ENCODE peak calls at places on chromosomes 1 and 21, in four cellular contexts. L, A, V and E are unnamed samples. For H3K4me1, the result is how much of the 10 kb centered on the place peaks cover.

GRCh38 chr1:82225407-82226197 is 424.9 kb downstream of the ADGRL2 start:
- DNase-seq in L (no peak), A (no peak), V (no peak), E (peak)

GRCh38 chr1:112544753-112545152 is 36.0 kb downstream of the WNT2B start:
- DNase-seq in L (no peak), A (no peak), V (no peak), E (no peak)

GRCh38 chr1:6743189-6744101 is 41.8 kb upstream of the CAMTA1 start:
- DNase-seq in L (peak), A (no peak), V (peak), E (peak)

GRCh38 chr1:40951943-40952743 is 27.4 kb upstream of the CTPS1 start:
- DNase-seq in L (peak), A (peak), V (peak), E (peak)

GRCh38 chr1:97759078-97759477 is 161.8 kb downstream of the DPYD start:
- DNase-seq in L (no peak), A (no peak), V (no peak), E (no peak)

GRCh38 chr1:234270581-234271242 is 102.5 kb upstream of the COA6 start:
- DNase-seq in L (no peak), A (no peak), V (no peak), E (no peak)

GRCh38 chr1:31681421-31681820 is 22.4 kb downstream of the COL16A1 start:
- DNase-seq in L (no peak), A (no peak), V (no peak), E (no peak)

GRCh38 chr1:145846191-145846590 is 761 bp downstream of the NUDT17 start:
- DNase-seq in L (peak), A (peak), V (no peak), E (no peak)

GRCh38 chr1:36988741-36989193 is 45.5 kb downstream of the GRIK3 start:
- DNase-seq in L (no peak), A (no peak), V (no peak), E (no peak)

GRCh38 chr1:186535388-186536133 is 74.6 kb upstream of the PDC start:
- DNase-seq in L (peak), A (no peak), V (no peak), E (no peak)

GRCh38 chr1:54995835-54996234 is 2.9 kb upstream of the BSND start:
- DNase-seq in L (no peak), A (peak), V (no peak), E (no peak)

GRCh38 chr1:235468970-235469369 is 35.3 kb downstream of the B3GALNT2 start:
- DNase-seq in L (peak), A (no peak), V (no peak), E (no peak)

GRCh38 chr1:38623529-38623928 is 236.0 kb downstream of the RRAGC start:
- DNase-seq in L (no peak), A (no peak), V (no peak), E (no peak)

GRCh38 chr1:178706467-178706866 is 18.6 kb upstream of the RALGPS2 start:
- DNase-seq in L (no peak), A (no peak), V (peak), E (no peak)

GRCh38 chr1:16719571-16720402 is 20.5 kb upstream of the RNU1-4 start:
- DNase-seq in L (no peak), A (no peak), V (no peak), E (no peak)

GRCh38 chr1:208988811-208989222 is 594.7 kb upstream of the CAMK1G start:
- DNase-seq in L (peak), A (peak), V (no peak), E (no peak)

GRCh38 chr1:77888071-77888428 is 374 bp upstream of the NEXN start:
- DNase-seq in L (peak), A (no peak), V (no peak), E (no peak)

GRCh38 chr1:2543543-2544092 is 12.6 kb upstream of the TNFRSF14 start:
- DNase-seq in L (no peak), A (peak), V (no peak), E (no peak)

GRCh38 chr1:217244946-217245345 is 385.9 kb downstream of the GPATCH2 start:
- DNase-seq in L (no peak), A (no peak), V (no peak), E (no peak)

GRCh38 chr1:97920275-97920831 is 481 bp downstream of the DPYD start:
- DNase-seq in L (peak), A (no peak), V (no peak), E (no peak)

GRCh38 chr1:39845569-39846566 is 37.4 kb downstream of the TRIT1 start:
- DNase-seq in L (peak), A (peak), V (peak), E (peak)

GRCh38 chr1:16383917-16384316 is 16.9 kb downstream of the SZRD1 start:
- DNase-seq in L (no peak), A (no peak), V (no peak), E (no peak)

GRCh38 chr1:66132324-66132723 is 339.6 kb downstream of the PDE4B start:
- DNase-seq in L (no peak), A (no peak), V (no peak), E (no peak)

GRCh38 chr1:227785812-227786608 is 29.5 kb upstream of the PRSS38 start:
- DNase-seq in L (no peak), A (peak), V (no peak), E (no peak)

GRCh38 chr1:237685553-237685952 is 205.2 kb downstream of the ZP4 start:
- DNase-seq in L (peak), A (no peak), V (no peak), E (no peak)

GRCh38 chr1:59903136-59903754 is 23.3 kb downstream of the CYP2J2 start:
- DNase-seq in L (peak), A (no peak), V (no peak), E (no peak)

GRCh38 chr1:240771450-240771849 is 159.5 kb upstream of the GREM2 start:
- DNase-seq in L (no peak), A (no peak), V (no peak), E (no peak)

GRCh38 chr21:36717901-36718465 is 19.1 kb downstream of the SIM2 start:
- DNase-seq in L (no peak), A (no peak), V (no peak), E (peak)

GRCh38 chr1:235910357-235911299 is 43.9 kb upstream of the LYST start:
- DNase-seq in L (peak), A (no peak), V (no peak), E (peak)

GRCh38 chr21:33684923-33685560 is 42.7 kb downstream of the ITSN1 start:
- DNase-seq in L (peak), A (no peak), V (no peak), E (no peak)

GRCh38 chr1:169049258-169049936 is 57.1 kb upstream of the ATP1B1 start:
- DNase-seq in L (no peak), A (no peak), V (no peak), E (no peak)

GRCh38 chr1:92123868-92124267 is 43.7 kb downstream of the BTBD8 start:
- DNase-seq in L (no peak), A (no peak), V (no peak), E (no peak)

GRCh38 chr1:229694053-229694693 is 68.1 kb downstream of the URB2 start:
- DNase-seq in L (no peak), A (no peak), V (peak), E (peak)

GRCh38 chr1:112509660-112510178 is 954 bp downstream of the WNT2B start:
- DNase-seq in L (no peak), A (no peak), V (no peak), E (no peak)

GRCh38 chr1:27489973-27490741 is at the start of gene WASF2:
- DNase-seq in L (peak), A (peak), V (peak), E (peak)

GRCh38 chr1:27487927-27488522 is 1.9 kb downstream of the WASF2 start:
- DNase-seq in L (no peak), A (no peak), V (no peak), E (no peak)

GRCh38 chr1:27491748-27492700 is 2.1 kb upstream of the WASF2 start:
- DNase-seq in L (no peak), A (no peak), V (peak), E (peak)

GRCh38 chr1:27485363-27485762 is 4.6 kb downstream of the WASF2 start:
- DNase-seq in L (no peak), A (no peak), V (no peak), E (no peak)

DNA sequence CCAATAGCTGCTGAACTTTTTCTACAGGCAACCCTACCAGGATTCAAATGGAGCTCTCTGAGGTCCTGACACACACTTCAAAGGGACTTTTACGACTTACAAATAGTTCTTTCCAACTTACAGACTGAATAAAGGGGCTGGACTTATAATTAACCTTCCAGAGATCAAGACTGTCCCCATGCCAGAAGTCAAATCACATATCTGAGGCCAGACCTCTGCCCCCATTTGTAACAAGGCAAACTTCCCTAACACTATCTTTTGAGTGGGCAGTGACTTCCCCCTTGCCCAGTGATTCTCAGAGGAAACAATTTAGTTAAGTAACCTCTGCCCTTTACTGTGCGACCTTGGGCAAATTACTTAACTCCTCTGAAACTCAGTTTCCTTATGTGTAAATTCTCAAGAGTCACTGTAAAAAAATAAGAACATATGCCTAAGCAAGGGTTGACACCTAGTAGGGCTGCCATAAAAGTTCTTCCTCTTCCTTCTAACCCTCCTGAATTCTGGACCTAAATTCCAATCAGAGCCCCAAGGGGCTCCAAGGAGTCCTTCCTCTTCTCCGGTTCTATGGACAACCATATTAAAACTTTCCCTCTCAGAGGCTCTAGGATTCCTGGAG is 1.3 kb downstream of the WASF2 start:
- DNase-seq in L (peak), A (no peak), V (no peak), E (no peak)
- H3K4me1 ChIP-seq in L (under half), A (under half), V (half or more), E (under half)

GRCh38 chr1:207832796-207833195 is 78.1 kb downstream of the CD34 start:
- DNase-seq in L (no peak), A (no peak), V (no peak), E (no peak)
- H3K27ac ChIP-seq in L (no peak), A (no peak), V (peak), E (no peak)

DNA sequence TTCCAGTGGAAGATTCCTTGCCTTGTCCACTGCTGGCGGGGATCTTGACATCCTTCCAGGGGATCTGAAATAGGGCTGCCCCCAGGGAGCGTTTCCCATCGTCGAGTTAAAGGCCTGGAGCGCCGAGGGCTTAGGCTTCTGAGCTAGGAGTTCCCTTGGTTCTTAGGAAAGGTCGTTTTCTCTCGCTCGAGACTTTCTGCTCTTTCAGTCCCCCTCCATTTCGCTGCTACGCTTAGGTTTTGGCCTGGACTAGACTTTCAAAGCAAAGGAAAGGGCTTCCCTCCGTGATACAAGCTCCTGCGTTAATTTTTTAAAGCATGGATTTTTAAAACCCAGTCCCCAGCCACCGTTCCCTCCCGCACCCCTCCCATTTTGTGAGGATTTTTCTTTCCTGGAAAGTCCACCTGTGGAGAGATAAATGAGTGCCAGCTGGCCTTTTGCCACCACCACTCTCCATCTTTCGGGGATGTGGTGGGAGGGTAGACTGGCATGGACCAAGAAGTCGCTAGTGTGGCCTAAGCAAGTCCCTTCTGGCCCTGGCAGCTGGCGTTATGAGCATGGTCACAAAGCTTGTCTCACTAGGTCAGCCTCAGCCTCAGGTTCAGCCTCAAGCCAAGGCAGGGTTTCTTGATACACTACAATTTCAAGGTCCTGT is 9.2 kb downstream of the NR5A2 start:
- DNase-seq in L (no peak), A (no peak), V (no peak), E (no peak)
- H3K4me1 ChIP-seq in L (under half), A (under half), V (under half), E (under half)

GRCh38 chr1:223715710-223716103 is 3.4 kb downstream of the CAPN2 start:
- DNase-seq in L (no peak), A (no peak), V (no peak), E (no peak)

GRCh38 chr1:223716302-223716862 is 4.0 kb downstream of the CAPN2 start:
- DNase-seq in L (no peak), A (peak), V (no peak), E (no peak)

GRCh38 chr1:223718850-223719249 is 6.5 kb downstream of the CAPN2 start:
- DNase-seq in L (no peak), A (no peak), V (no peak), E (no peak)

GRCh38 chr1:223717695-223718363 is 5.5 kb downstream of the CAPN2 start:
- DNase-seq in L (no peak), A (peak), V (no peak), E (no peak)

GRCh38 chr1:223717123-223717522 is 4.8 kb downstream of the CAPN2 start:
- DNase-seq in L (no peak), A (no peak), V (no peak), E (no peak)
- H3K27ac ChIP-seq in L (no peak), A (peak), V (peak), E (no peak)

DNA sequence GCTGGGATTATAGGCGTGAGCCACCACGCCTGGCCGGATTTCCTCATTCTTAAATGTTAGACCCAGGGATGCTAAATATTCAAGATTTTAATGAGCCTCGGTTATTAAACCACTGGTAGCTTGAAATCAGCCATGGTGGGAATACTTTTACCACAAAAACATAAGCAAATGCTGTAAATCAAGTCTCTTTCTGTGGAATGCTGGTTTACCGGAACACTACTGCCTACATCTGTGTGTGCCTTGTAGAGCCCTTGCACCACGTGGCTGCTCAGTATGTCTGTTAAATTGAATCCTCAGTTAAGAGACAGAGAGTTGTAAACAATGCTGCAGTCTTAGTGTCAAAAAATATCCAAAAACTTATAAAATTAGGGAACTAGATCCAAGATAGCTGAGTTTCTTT is 26.8 kb upstream of the CNN3 start:
- DNase-seq in L (no peak), A (no peak), V (no peak), E (no peak)
- H3K4me1 ChIP-seq in L (under half), A (under half), V (under half), E (under half)

DNA sequence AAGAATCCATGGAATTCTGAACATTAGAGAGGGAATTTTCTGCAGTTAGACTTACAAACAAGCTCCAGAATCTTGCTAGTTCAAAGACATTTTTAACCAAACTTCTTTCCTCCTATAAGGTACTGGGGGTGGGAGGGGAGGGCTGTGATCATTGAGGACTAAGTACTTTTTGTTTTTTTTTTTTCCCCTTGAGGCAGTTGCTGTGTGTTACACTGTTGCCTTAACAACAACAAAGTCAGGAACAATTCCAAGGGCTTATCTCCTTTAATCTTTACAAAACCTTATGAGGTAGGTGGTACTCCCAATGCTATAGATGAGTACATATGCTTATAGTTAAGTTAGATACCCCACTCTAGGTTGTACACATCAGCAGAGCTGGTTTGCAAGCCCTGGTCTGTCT is 62.9 kb downstream of the PPP1R12B start:
- DNase-seq in L (no peak), A (no peak), V (no peak), E (no peak)
- H3K27ac ChIP-seq in L (no peak), A (no peak), V (peak), E (no peak)